ENCODE peak calls at places on chromosome 17, in nine cellular contexts. Z is HCT116, N is kidney, R is sigmoid colon, W is AG04450, T is mammary epithelial cell, C is IMR-90, I is colonic mucosa, Q is psoas muscle. U is an unnamed sample.

GRCh38 chr17:74457146-74457819 is 9.2 kb upstream of the CD300A start:
- DNase-seq in T (peak; percentile 17), N (no peak), W (peak; percentile 11), Z (peak; percentile 63), C (peak; percentile 30), R (peak; percentile 88), I (peak; percentile 81), Q (peak; percentile 91), U (peak; percentile 86)

GRCh38 chr17:50668025-50668837 is 33.5 kb downstream of the ABCC3 start:
- DNase-seq in Z (no peak), C (peak; percentile 41), T (no peak), I (no peak), W (no peak), N (peak; percentile 14), Q (no peak), R (no peak), U (no peak)

GRCh38 chr17:79749958-79750357 is 19.2 kb downstream of the ENPP7 start:
- DNase-seq in T (no peak), R (no peak), C (no peak), I (no peak), W (no peak), Z (no peak), N (peak; percentile 1), Q (no peak), U (no peak)

GRCh38 chr17:74442670-74443515 is 11.0 kb downstream of the GPRC5C start:
- DNase-seq in W (no peak), R (peak; percentile 93), I (peak; percentile 94), T (no peak), C (no peak), Q (peak; percentile 96), Z (peak; percentile 89), N (peak; percentile 96), U (peak; percentile 91)

GRCh38 chr17:71986886-71987285 is 133.9 kb upstream of the SOX9 start:
- DNase-seq in Z (no peak), Q (no peak), C (peak; percentile 21), W (no peak), T (peak; percentile 44), R (no peak), I (no peak), N (no peak), U (no peak)

GRCh38 chr17:1252203-1252608 is 18.0 kb upstream of the BHLHA9 start:
- DNase-seq in I (peak; percentile 36), C (no peak), T (no peak), N (no peak), Z (no peak), W (no peak), Q (no peak), R (no peak), U (no peak)

GRCh38 chr17:74201250-74201649 is 2.2 kb upstream of the RPL38 start:
- DNase-seq in I (peak; percentile 64), W (no peak), Q (no peak), R (peak; percentile 89), Z (no peak), N (no peak), C (peak; percentile 57), T (peak; percentile 34), U (no peak)

GRCh38 chr17:1232786-1233185 is 37.5 kb upstream of the BHLHA9 start:
- DNase-seq in Q (no peak), T (no peak), N (no peak), Z (no peak), W (peak; percentile 23), I (no peak), C (peak; percentile 82), R (no peak), U (no peak)

GRCh38 chr17:70621593-70621992 is 452.3 kb downstream of the KCNJ2 start:
- DNase-seq in T (no peak), W (no peak), N (no peak), C (peak; percentile 9), Z (no peak), Q (no peak), I (no peak), R (no peak), U (no peak)

GRCh38 chr17:72518810-72519597 is 398.2 kb downstream of the SOX9 start:
- DNase-seq in N (no peak), W (no peak), Q (no peak), C (no peak), Z (no peak), T (no peak), R (no peak), I (peak; percentile 90), U (no peak)

GRCh38 chr17:48128411-48128810 is 20.8 kb downstream of the SNX11 start:
- DNase-seq in W (no peak), I (no peak), T (no peak), C (no peak), N (no peak), Q (no peak), R (no peak), Z (no peak), U (no peak)

GRCh38 chr17:48132375-48132774 is 24.8 kb downstream of the SNX11 start:
- DNase-seq in I (no peak), W (no peak), N (no peak), R (no peak), Z (no peak), T (no peak), Q (no peak), C (no peak), U (no peak)

GRCh38 chr17:48127371-48128051 is 19.9 kb downstream of the SNX11 start:
- DNase-seq in Z (peak; percentile 57), R (no peak), T (peak; percentile 81), C (no peak), I (no peak), Q (no peak), W (no peak), N (peak; percentile 85), U (no peak)

GRCh38 chr17:48131216-48131824 is 23.8 kb downstream of the SNX11 start:
- DNase-seq in W (peak; percentile 16), Q (no peak), T (peak; percentile 46), R (peak; percentile 70), Z (peak; percentile 80), C (peak; percentile 66), N (no peak), I (peak; percentile 77), U (no peak)

DNA sequence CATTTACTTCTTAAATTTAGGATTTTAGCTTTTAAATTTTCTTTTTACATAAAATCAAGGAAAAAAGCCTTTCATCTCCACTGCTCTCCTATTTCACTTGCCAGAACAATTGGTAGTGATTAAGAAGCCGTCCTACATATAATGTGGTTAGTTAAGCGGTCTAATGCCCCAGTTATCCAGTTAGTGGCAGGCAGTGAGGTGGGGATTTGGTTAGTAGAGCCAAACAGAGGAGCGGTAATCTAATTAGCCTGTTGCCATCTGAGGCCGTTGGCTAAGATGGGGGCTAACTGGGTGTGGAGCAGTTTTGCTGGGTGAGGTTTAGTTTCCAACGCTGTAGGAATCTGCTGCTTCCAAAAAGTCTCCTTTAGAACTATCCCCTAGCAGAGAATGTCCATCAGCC is 22.4 kb downstream of the SNX11 start:
- DNase-seq in W (no peak), N (no peak), Z (no peak), T (no peak), R (no peak), Q (no peak), I (no peak), C (no peak), U (no peak)
- H3K9me3 ChIP-seq in W (no peaks in the 10 kb centered on the region), N (no peaks in the 10 kb centered on the region), Z (no peaks in the 10 kb centered on the region), T (no peaks in the 10 kb centered on the region), R (no peaks in the 10 kb centered on the region), Q (no peaks in the 10 kb centered on the region), I (no peaks in the 10 kb centered on the region), C (no peaks in the 10 kb centered on the region), U (no peaks in the 10 kb centered on the region)

DNA sequence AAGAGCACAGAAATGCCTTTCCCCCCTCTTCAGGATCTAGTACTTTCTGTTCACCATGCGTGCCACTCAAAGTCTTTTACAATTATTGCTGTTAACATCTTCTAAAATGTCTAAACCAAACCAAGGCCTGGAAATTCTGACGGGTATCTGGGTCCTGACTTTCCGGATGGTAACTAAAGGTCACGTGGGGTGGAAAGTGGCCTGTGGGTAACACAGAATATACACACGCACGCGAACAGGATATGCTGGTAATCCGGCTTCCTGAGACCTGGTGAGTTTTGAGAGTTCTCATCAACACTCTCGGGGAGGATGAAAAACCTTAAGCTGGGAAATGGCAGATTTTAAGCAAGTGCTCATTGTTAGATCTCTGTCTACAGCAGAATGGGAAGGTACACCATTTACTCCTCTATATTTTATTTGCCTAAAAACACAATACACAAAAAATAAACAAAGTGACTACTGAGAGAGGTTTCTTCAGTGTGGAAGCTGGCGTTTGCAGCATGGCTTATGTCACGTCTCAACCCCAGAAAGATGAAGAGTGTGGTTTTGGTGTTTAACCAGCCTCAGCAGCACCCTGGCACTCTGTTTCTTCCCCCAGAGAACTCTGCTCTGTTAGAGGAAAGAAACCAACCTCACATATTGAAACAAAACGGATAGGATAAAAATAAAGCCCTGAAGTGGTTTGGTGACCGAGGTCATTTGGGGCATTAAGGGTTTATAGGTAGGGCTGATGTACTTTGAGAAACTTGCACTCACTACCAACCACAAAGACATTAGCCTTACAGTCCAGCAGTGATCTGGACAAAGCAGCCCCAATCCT is 37.3 kb downstream of the SMG6 start:
- DNase-seq in R (no peak), Z (no peak), N (no peak), T (no peak), I (peak; percentile 39), C (no peak), Q (no peak), W (no peak), U (no peak)
- H3K4me3 ChIP-seq in R (no peak overlapping the region), Z (no peak overlapping the region), N (no peak overlapping the region), T (no peak overlapping the region), I (no peak overlapping the region), C (no peak overlapping the region), Q (no peak overlapping the region), W (no peak overlapping the region), U (no peak overlapping the region)

DNA sequence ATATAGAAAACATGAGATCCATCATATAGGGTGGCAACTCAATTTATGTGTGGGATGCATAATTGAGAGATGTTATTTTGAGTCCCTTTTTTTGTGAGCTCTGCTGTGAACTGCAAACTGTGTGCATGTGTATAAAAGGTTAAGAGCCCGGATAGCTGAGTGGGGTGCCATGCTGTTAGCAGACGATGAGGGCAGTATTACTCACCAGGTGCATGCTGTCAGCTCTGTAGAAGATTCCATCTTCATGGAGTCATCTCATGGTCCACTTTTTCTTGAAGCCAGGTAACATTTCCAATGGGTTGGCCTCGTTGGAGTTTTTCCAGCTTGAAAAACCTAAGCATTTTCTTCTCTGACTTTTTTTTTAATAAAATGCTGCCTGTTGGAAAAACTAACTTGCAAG is 43.0 kb upstream of the RHBDL3 start:
- DNase-seq in I (no peak), Z (no peak), R (no peak), T (peak; percentile 65), N (no peak), W (no peak), C (peak; percentile 15), Q (no peak), U (no peak)
- TF ChIP-seq CTCF in I (no peak), Z (no peak), R (no peak), T (no peak), N (no peak), W (no peak), C (no peak), Q (no peak), U (no peak)

DNA sequence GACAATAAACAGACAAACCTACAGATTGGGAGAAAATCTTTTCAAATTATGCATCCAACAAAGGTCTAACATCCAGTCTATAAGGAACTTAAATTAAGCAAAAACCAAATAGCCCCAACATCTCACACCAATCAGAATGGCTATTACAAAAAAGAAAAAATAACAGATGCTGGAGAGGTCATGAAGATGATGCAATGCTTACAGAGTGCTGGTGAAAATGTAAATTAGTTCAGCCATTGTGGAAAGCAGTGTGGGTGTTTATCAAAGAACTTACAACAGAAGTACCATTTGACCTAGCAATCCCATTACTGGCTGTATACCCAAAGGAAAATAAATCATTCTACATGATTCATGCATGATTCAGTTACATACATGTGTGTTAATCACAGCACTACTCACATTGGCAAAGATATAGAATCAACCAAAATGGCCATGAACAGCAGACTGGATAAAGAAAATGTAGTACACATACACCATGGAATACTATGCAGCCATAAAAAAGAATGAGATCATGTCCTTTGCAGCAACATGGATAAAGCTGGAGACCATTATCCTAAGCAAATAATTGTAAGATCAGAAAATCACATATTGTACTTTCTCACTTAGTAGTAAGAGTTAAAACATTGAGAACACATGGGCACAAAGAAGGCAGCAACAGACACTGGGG is 223.9 kb upstream of the WSB1 start:
- DNase-seq in I (no peak), C (no peak), W (no peak), N (no peak), T (no peak), Q (no peak), Z (no peak), R (no peak), U (no peak)
- H3K9me3 ChIP-seq in I (no peaks in the 10 kb centered on the region), C (peaks cover 4% of the 10 kb centered on the region), W (peaks cover 5% of the 10 kb centered on the region), N (no peaks in the 10 kb centered on the region), T (peaks cover 3% of the 10 kb centered on the region), Q (no peaks in the 10 kb centered on the region), Z (no peaks in the 10 kb centered on the region), R (no peaks in the 10 kb centered on the region), U (no peaks in the 10 kb centered on the region)